ENCODE peak calls at places on chromosome 2, in seven cellular contexts. L is H4, I is fibroblast of villous mesenchyme, O is fibroblast of lung, V is iPS-NIHi11, P is pulmonary artery endothelial cell, A is pancreas. R is an unnamed sample.
A peak's percentile ranks its signal among the peaks of the same experiment; 100 is the strongest.

GRCh38 chr2:71933467-71934319 is 214.0 kb downstream of the CYP26B1 start:
- DNase-seq in L (peak; percentile 48), I (peak; percentile 15), O (peak; percentile 33), V (no peak), P (no peak), A (peak; percentile 46), R (peak; percentile 53)

GRCh38 chr2:44120428-44120827 is 48.2 kb upstream of the PPM1B start:
- DNase-seq in L (peak; percentile 47), I (peak; percentile 90), O (peak; percentile 89), V (no peak), P (no peak), A (no peak), R (no peak)

GRCh38 chr2:16183345-16183744 is 243.0 kb downstream of the MYCN start:
- DNase-seq in L (no peak), I (no peak), O (no peak), V (no peak), P (no peak), A (no peak), R (no peak)

GRCh38 chr2:83703598-83703997 is 755.5 kb downstream of the SUCLG1 start:
- DNase-seq in L (no peak), I (no peak), O (no peak), V (no peak), P (no peak), A (no peak), R (no peak)

GRCh38 chr2:161199885-161200284 is 39.7 kb downstream of the TANK start:
- DNase-seq in L (no peak), I (no peak), O (no peak), V (no peak), P (no peak), A (no peak), R (no peak)

GRCh38 chr2:138021154-138021553 is 56.9 kb downstream of the HNMT start:
- DNase-seq in L (no peak), I (no peak), O (no peak), V (no peak), P (no peak), A (no peak), R (no peak)

GRCh38 chr2:181304011-181304844 is 153.0 kb upstream of the ITGA4 start:
- DNase-seq in L (no peak), I (no peak), O (no peak), V (no peak), P (no peak), A (no peak), R (no peak)

GRCh38 chr2:216808805-216809425 is 50.9 kb downstream of the TNP1 start:
- DNase-seq in L (no peak), I (no peak), O (no peak), V (no peak), P (no peak), A (no peak), R (no peak)

GRCh38 chr2:119723784-119724467 is 35.8 kb upstream of the PTPN4 start:
- DNase-seq in L (peak; percentile 69), I (no peak), O (peak; percentile 68), V (no peak), P (no peak), A (no peak), R (no peak)

GRCh38 chr2:26139269-26140183 is 33.4 kb upstream of the GAREM2 start:
- DNase-seq in L (no peak), I (no peak), O (no peak), V (peak; percentile 17), P (no peak), A (no peak), R (no peak)

GRCh38 chr2:58562281-58562680 is 321.2 kb upstream of the FANCL start:
- DNase-seq in L (peak; percentile 48), I (peak; percentile 57), O (peak; percentile 80), V (no peak), P (no peak), A (no peak), R (no peak)

GRCh38 chr2:226137201-226137811 is 662.3 kb downstream of the IRS1 start:
- DNase-seq in L (no peak), I (no peak), O (peak; percentile 42), V (no peak), P (no peak), A (no peak), R (peak; percentile 43)

GRCh38 chr2:46275995-46276394 is 21.2 kb upstream of the EPAS1 start:
- DNase-seq in L (no peak), I (peak; percentile 56), O (peak; percentile 29), V (peak; percentile 78), P (no peak), A (peak; percentile 55), R (no peak)

R was measured in Caco-2.